ENCODE peak calls at places on chromosomes 16 and 17, in seven cellular contexts. L is transverse colon, R is esophagus squamous epithelium, E is left lung, I is breast epithelium, G is heart left ventricle, K is A673. V is an unnamed sample. For H3K4me1, the result is how much of the 10 kb centered on the place peaks cover.

GRCh38 chr16:55526448-55526847 is 17.6 kb downstream of the LPCAT2 start:
- DNase-seq in L (no peak), R (no peak), E (no peak), I (no peak), G (no peak), K (no peak), V (no peak)

GRCh38 chr17:49388692-49389513 is 25.8 kb downstream of the PHB1 start:
- DNase-seq in L (no peak), R (no peak), E (no peak), I (no peak), G (no peak), K (no peak), V (no peak)

GRCh38 chr17:59001158-59001814 is 105.4 kb downstream of the TRIM37 start:
- DNase-seq in L (peak), R (peak), E (no peak), I (peak), G (peak), K (peak), V (no peak)

GRCh38 chr17:17051791-17052461 is 9.7 kb downstream of the MPRIP start:
- DNase-seq in L (peak), R (no peak), E (no peak), I (no peak), G (no peak), K (no peak), V (no peak)

GRCh38 chr16:3113765-3114479 is 1.5 kb downstream of the ZNF205 start:
- DNase-seq in L (no peak), R (no peak), E (peak), I (no peak), G (no peak), K (no peak), V (no peak)

GRCh38 chr17:64130559-64131001 is 636 bp upstream of the ERN1 start:
- DNase-seq in L (peak), R (no peak), E (no peak), I (no peak), G (peak), K (no peak), V (no peak)

GRCh38 chr16:66549284-66550131 is at the start of gene TK2:
- DNase-seq in L (peak), R (no peak), E (peak), I (peak), G (peak), K (peak), V (peak)

GRCh38 chr17:73803867-73804539 is 159.8 kb upstream of the SDK2 start:
- DNase-seq in L (peak), R (no peak), E (no peak), I (no peak), G (no peak), K (no peak), V (no peak)

GRCh38 chr17:14840616-14841231 is 424.4 kb downstream of the PMP22 start:
- DNase-seq in L (no peak), R (no peak), E (no peak), I (no peak), G (no peak), K (no peak), V (no peak)

GRCh38 chr16:533391-534088 is 6.0 kb downstream of the CAPN15 start:
- DNase-seq in L (peak), R (no peak), E (no peak), I (no peak), G (no peak), K (no peak), V (no peak)

GRCh38 chr16:14501331-14502255 is 128.5 kb downstream of the PARN start:
- DNase-seq in L (peak), R (no peak), E (peak), I (peak), G (peak), K (peak), V (peak)

GRCh38 chr17:9612016-9612415 is 33.3 kb upstream of the USP43 start:
- DNase-seq in L (no peak), R (no peak), E (no peak), I (no peak), G (no peak), K (no peak), V (no peak)

GRCh38 chr16:85213926-85214294 is 101.6 kb upstream of the CIBAR2 start:
- DNase-seq in L (no peak), R (no peak), E (peak), I (no peak), G (no peak), K (no peak), V (no peak)

GRCh38 chr16:6600167-6600566 is 732.5 kb upstream of the RBFOX1 start:
- DNase-seq in L (no peak), R (no peak), E (no peak), I (no peak), G (no peak), K (no peak), V (no peak)

GRCh38 chr16:54805648-54806047 is 125.0 kb upstream of the IRX5 start:
- DNase-seq in L (no peak), R (no peak), E (no peak), I (no peak), G (no peak), K (no peak), V (no peak)

GRCh38 chr16:84985079-84986065 is 26.0 kb downstream of the ZDHHC7 start:
- DNase-seq in L (no peak), R (no peak), E (no peak), I (no peak), G (no peak), K (no peak), V (no peak)

GRCh38 chr16:57810197-57811024 is 8.1 kb upstream of the KIFC3 start:
- DNase-seq in L (peak), R (peak), E (peak), I (peak), G (peak), K (peak), V (peak)

DNA sequence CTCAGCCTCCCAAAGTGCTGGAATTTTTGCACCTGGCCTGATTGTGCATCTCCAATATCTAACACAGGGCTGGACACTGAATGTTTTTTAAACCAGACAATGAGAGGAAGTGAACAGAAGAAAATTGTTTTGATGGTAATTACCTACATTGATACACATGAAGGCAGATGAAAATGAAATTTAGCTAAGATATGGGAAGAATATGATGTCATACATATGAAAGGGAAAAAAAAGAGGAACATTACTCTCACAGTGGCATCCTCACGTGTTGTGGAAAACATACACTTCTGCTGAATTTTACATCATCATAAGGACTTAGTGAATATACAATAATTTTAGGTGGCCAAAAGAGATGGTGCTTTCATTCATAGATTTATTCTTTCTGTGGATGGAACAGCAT is 111.7 kb downstream of the SYCE1L start:
- DNase-seq in L (no peak), R (no peak), E (no peak), I (no peak), G (no peak), K (no peak), V (no peak)
- H3K4me1 ChIP-seq in L (under half), R (under half), E (under half), I (under half), G (under half), K (under half), V (under half)

GRCh38 chr17:45813051-45813731 is 29.1 kb downstream of the CRHR1 start:
- DNase-seq in L (no peak), R (no peak), E (no peak), I (no peak), G (no peak), K (peak), V (no peak)
- TF ChIP-seq CTCF in L (no peak), R (no peak), E (no peak), I (no peak), G (no peak), K (no peak), V (no peak)

GRCh38 chr17:61581611-61582349 is 9.2 kb downstream of the NACA2 start:
- DNase-seq in L (no peak), R (no peak), E (no peak), I (no peak), G (no peak), K (no peak), V (no peak)
- H3K27ac ChIP-seq in L (no peak), R (no peak), E (no peak), I (no peak), G (no peak), K (no peak), V (no peak)

GRCh38 chr16:87072101-87072500 is 245.1 kb downstream of the C16orf95 start:
- DNase-seq in L (no peak), R (no peak), E (no peak), I (no peak), G (no peak), K (no peak), V (no peak)
- H3K4me1 ChIP-seq in L (under half), R (under half), E (under half), I (under half), G (under half), K (under half), V (under half)

DNA sequence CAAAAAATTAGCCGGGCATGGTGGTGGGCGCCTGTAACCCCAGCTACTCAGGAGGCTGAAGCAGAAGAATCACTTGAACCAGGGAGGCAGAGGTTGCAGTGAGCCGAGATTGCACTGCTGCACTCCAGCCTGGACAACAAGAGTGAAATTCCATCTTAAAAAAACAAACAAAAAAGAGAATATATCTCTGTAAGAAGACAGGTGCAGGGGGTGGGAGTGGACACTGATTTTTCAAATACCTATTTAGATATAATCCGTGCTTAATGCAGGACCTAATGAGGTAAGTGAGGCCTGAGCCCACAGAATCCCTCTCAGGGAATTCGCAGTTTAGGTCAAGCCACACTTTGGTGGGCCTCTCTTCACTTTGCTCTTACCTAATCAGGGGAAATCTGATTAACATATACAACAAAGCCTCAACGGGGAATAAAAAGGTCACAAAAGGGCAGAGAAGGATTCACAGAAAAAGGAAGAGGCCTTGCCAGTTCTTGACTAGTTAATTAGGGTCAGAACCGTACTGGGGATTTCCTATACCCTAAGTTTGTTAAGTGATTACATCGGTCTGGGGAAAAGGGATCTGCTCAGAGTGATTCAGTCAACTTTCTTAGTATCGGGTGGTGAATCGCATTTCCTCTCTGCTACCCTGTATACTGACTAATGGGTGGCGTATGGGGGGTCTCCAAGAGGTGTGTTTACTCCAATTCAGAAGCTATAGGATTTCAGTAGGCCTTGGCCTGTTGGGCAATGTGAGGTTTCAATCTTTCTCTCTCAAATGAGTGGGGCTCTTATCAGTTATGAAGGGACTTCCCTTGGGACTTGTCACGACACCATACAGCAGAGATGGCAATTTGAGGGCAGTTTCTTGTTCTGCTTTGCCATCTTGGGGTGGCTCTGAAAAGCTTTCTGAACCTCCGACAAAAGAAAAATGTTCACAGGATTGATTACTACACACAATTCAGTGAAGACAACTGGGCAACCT is 1.9 kb upstream of the NFAT5 start:
- DNase-seq in L (no peak), R (no peak), E (no peak), I (no peak), G (no peak), K (peak), V (no peak)
- TF ChIP-seq CTCF in L (no peak), R (no peak), E (no peak), I (no peak), G (no peak), K (no peak), V (no peak)

DNA sequence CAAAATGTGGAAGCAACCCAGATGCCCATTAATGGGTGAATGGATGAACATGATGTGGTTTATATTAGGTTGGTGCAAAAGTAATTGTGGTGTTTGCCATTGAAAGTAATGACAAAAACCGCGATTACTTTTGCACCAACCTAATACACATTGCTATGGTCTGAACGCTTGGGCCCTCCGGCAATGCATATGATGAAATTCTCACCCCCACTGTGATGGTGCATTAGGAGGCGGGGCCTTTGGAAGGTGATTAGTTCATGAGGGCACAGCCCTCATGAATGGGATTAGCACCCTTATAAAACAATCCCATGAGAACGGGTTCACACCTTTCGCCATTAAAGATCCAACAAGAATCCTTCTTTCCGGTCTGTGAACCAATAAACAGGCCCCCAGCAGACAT is 25.3 kb upstream of the PRM1 start:
- DNase-seq in L (no peak), R (no peak), E (no peak), I (no peak), G (no peak), K (no peak), V (no peak)
- H3K27ac ChIP-seq in L (no peak), R (no peak), E (no peak), I (no peak), G (no peak), K (no peak), V (no peak)

GRCh38 chr17:36094232-36094631 is 4.3 kb upstream of the CCL3 start:
- DNase-seq in L (no peak), R (no peak), E (no peak), I (no peak), G (no peak), K (no peak), V (no peak)

GRCh38 chr17:36089888-36090836 is at the start of gene CCL3:
- DNase-seq in L (peak), R (no peak), E (no peak), I (no peak), G (peak), K (no peak), V (no peak)

GRCh38 chr17:36092228-36092627 is 2.3 kb upstream of the CCL3 start:
- DNase-seq in L (no peak), R (no peak), E (no peak), I (no peak), G (no peak), K (no peak), V (no peak)

GRCh38 chr17:36095992-36096391 is 6.0 kb upstream of the CCL3 start:
- DNase-seq in L (no peak), R (no peak), E (no peak), I (no peak), G (no peak), K (no peak), V (no peak)

DNA sequence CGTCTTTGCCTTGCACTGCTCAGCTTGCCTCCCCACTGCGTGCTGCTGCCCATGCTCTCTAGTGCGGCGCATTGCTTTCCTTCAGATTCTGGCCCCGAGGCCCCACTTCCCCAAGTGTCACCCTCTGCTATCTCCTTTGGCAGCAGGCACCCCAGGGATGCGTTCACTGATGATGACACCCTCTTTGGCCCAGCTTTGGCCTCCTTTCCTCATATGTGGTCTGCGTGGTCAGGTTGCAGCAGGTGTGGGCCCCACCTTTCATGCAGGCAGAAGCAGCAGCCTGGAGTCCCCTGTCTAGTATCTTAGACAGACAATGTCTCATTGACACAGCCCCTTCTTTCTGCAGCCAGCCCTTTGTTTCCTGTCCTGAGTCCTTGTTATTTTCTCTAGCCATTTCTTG is 4.8 kb upstream of the CCL3 start:
- DNase-seq in L (no peak), R (no peak), E (no peak), I (no peak), G (no peak), K (no peak), V (no peak)
- H3K4me1 ChIP-seq in L (under half), R (under half), E (under half), I (under half), G (under half), K (under half), V (under half)

V was measured in left ventricle myocardium inferior.